ENCODE peak calls at places on chromosomes 16 and 17, in five cellular contexts. H is iPS DF 6.9; A is colonic mucosa; P is tibial artery; V is CD4-positive, alpha-beta T cell. O is an unnamed sample.

GRCh38 chr16:5903153-5903552 is 805.6 kb upstream of the EEF2KMT start:
- DNase-seq in H (no peak), A (no peak), P (no peak), V (no peak), O (no peak)

GRCh38 chr16:68031951-68032350 is 8.9 kb downstream of the DUS2 start:
- DNase-seq in H (no peak), A (peak; percentile 26), P (no peak), V (no peak), O (no peak)

GRCh38 chr16:73289232-73289631 is 241.3 kb upstream of the ZFHX3 start:
- DNase-seq in H (no peak), A (no peak), P (no peak), V (no peak), O (no peak)

GRCh38 chr16:72094266-72094610 is 591 bp downstream of the DHX38 start:
- DNase-seq in H (no peak), A (peak; percentile 28), P (no peak), V (no peak), O (peak; percentile 65)

GRCh38 chr17:42617956-42618431 is 8.5 kb downstream of the TUBG1 start:
- DNase-seq in H (no peak), A (no peak), P (no peak), V (no peak), O (no peak)

GRCh38 chr17:81101614-81102306 is 63.5 kb upstream of the PVALEF start:
- DNase-seq in H (peak; percentile 70), A (peak; percentile 84), P (peak; percentile 85), V (peak; percentile 91), O (peak; percentile 64)

GRCh38 chr17:40678902-40679522 is 14.0 kb upstream of the KRT222 start:
- DNase-seq in H (no peak), A (no peak), P (no peak), V (no peak), O (no peak)

GRCh38 chr16:73214825-73215481 is 167.0 kb upstream of the ZFHX3 start:
- DNase-seq in H (no peak), A (no peak), P (no peak), V (no peak), O (no peak)

GRCh38 chr16:53055603-53056527 is 1.1 kb downstream of the CHD9 start:
- DNase-seq in H (no peak), A (peak; percentile 74), P (no peak), V (no peak), O (no peak)

GRCh38 chr16:10608687-10609409 is 28.4 kb upstream of the EMP2 start:
- DNase-seq in H (no peak), A (no peak), P (no peak), V (no peak), O (no peak)

GRCh38 chr16:79767597-79768280 is 167.2 kb upstream of the MAF start:
- DNase-seq in H (no peak), A (peak; percentile 62), P (no peak), V (no peak), O (no peak)

GRCh38 chr16:19681637-19682036 is 36.4 kb downstream of the KNOP1 start:
- DNase-seq in H (no peak), A (no peak), P (no peak), V (no peak), O (peak; percentile 49)

GRCh38 chr16:50744911-50745310 is 3.0 kb downstream of the CYLD start:
- DNase-seq in H (no peak), A (no peak), P (no peak), V (no peak), O (no peak)

GRCh38 chr16:51146256-51146924 is 4.7 kb downstream of the SALL1 start:
- DNase-seq in H (no peak), A (no peak), P (no peak), V (no peak), O (no peak)

GRCh38 chr16:83270640-83271039 is 537.1 kb upstream of the HSBP1 start:
- DNase-seq in H (no peak), A (no peak), P (no peak), V (no peak), O (no peak)

GRCh38 chr16:83272201-83272600 is 535.6 kb upstream of the HSBP1 start:
- DNase-seq in H (no peak), A (no peak), P (no peak), V (no peak), O (no peak)

GRCh38 chr16:83271123-83271522 is 536.7 kb upstream of the HSBP1 start:
- DNase-seq in H (no peak), A (no peak), P (no peak), V (no peak), O (no peak)

GRCh38 chr16:83273504-83274173 is 534.1 kb upstream of the HSBP1 start:
- DNase-seq in H (no peak), A (no peak), P (no peak), V (no peak), O (no peak)

GRCh38 chr16:83272843-83273242 is 534.9 kb upstream of the HSBP1 start:
- DNase-seq in H (no peak), A (no peak), P (no peak), V (no peak), O (no peak)
- H3K27ac ChIP-seq in H (no peak overlapping the region), A (no peak overlapping the region), P (no peak overlapping the region), V (no peak overlapping the region), O (no peak overlapping the region)

DNA sequence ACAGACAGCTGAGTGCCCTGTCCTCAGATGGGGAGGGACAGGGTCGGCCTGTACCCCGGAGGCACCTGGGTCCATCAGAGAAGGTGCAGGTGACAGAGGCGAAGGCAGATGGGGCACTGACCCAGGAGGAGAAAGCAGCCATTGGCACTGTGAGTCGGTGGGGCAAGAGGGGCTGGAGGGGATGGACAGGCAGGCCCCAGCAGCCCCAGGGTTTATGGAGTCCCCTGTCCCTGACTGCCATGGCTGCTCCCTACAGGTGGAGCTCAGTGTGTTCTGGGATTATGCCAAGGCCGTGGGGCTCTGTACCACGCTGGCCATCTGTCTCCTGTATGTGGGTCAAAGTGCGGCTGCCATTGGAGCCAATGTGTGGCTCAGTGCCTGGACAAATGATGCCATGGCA is 32.1 kb downstream of the ANKRD40 start:
- DNase-seq in H (no peak), A (peak; percentile 77), P (no peak), V (no peak), O (no peak)
- H3K27ac ChIP-seq in H (no peak overlapping the region), A (peak overlapping the region; percentile 55), P (no peak overlapping the region), V (no peak overlapping the region), O (no peak overlapping the region)

DNA sequence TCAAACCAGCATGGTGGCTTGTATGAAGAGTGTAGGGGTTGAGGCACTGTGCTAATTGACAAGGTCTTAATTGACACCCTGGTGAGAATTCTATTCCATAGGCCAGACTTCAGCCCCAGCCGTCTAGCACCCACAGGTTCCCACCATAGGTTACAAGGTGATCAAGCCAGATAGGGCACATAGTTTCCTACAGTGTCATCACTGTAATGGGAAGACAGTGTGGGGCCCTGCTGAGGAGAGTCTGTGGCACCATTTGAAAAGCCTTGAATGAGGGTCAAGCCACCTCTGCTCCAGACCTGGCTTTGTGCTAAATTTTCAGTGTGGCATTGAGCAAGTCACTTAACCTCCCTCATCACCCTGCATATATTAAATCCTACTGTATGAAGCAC is 36.2 kb downstream of the YPEL2 start:
- DNase-seq in H (no peak), A (no peak), P (peak; percentile 54), V (no peak), O (no peak)
- H3K27ac ChIP-seq in H (no peak overlapping the region), A (peak overlapping the region; percentile 78), P (peak overlapping the region; percentile 89), V (no peak overlapping the region), O (peak overlapping the region; percentile 98)

GRCh38 chr17:68771867-68772515 is 170.8 kb upstream of the FAM20A start:
- DNase-seq in H (no peak), A (peak; percentile 25), P (no peak), V (no peak), O (no peak)
- H3K27ac ChIP-seq in H (no peak overlapping the region), A (no peak overlapping the region), P (peak overlapping the region; percentile 42), V (no peak overlapping the region), O (peak overlapping the region; percentile 74)

GRCh38 chr17:45223541-45224528 is 2.1 kb downstream of the FMNL1 start:
- DNase-seq in H (no peak), A (peak; percentile 21), P (no peak), V (peak; percentile 57), O (no peak)

GRCh38 chr17:45221081-45221996 is at the start of gene FMNL1:
- DNase-seq in H (no peak), A (peak; percentile 47), P (peak; percentile 76), V (peak; percentile 74), O (no peak)

GRCh38 chr17:45222994-45223540 is 1.4 kb downstream of the FMNL1 start:
- DNase-seq in H (no peak), A (peak; percentile 41), P (no peak), V (no peak), O (no peak)

GRCh38 chr17:45221997-45222272 is 250 bp downstream of the FMNL1 start:
- DNase-seq in H (no peak), A (no peak), P (no peak), V (no peak), O (no peak)

GRCh38 chr17:45222273-45222993 is 748 bp downstream of the FMNL1 start:
- DNase-seq in H (no peak), A (peak; percentile 24), P (peak; percentile 69), V (peak; percentile 70), O (no peak)
- H3K27ac ChIP-seq in H (no peak overlapping the region), A (peak overlapping the region; percentile 84), P (no peak overlapping the region), V (peak overlapping the region; percentile 99), O (no peak overlapping the region)

GRCh38 chr17:50967795-50968194 is 101.6 kb upstream of the TOB1 start:
- DNase-seq in H (no peak), A (no peak), P (no peak), V (no peak), O (no peak)
- H3K27ac ChIP-seq in H (no peak overlapping the region), A (no peak overlapping the region), P (peak overlapping the region; percentile 63), V (no peak overlapping the region), O (peak overlapping the region; percentile 59)

DNA sequence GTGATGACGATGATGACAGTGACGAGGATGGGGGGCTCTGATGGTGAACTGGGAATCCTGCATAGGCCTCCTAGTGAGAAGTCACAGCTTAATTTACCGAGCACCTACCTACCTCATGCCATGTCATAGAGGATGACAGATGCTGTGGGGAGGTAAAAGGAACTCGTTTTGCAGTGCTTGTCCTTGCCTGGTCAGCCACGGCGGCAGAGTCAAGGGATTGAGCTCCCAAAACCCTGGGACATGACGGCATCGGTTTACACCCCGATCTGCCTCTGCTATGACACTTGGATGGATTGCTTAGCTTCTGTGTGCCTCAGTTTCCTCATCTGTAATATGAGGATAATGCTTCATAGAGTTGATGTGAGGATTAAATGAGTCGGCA is 103.2 kb downstream of the NTN1 start:
- DNase-seq in H (no peak), A (no peak), P (no peak), V (no peak), O (no peak)
- H3K27ac ChIP-seq in H (no peak overlapping the region), A (no peak overlapping the region), P (peak overlapping the region; percentile 40), V (no peak overlapping the region), O (no peak overlapping the region)

GRCh38 chr16:66948034-66948821 is 12.8 kb upstream of the CES3 start:
- DNase-seq in H (no peak), A (no peak), P (no peak), V (no peak), O (no peak)
- H3K27ac ChIP-seq in H (no peak overlapping the region), A (no peak overlapping the region), P (peak overlapping the region; percentile 40), V (no peak overlapping the region), O (no peak overlapping the region)